ENCODE peak calls at places on chromosomes 7 and 10, in six cellular contexts. Y, K, S, T, N and C are unnamed samples.

GRCh38 chr7:128794020-128794419 is 2.3 kb downstream of the CCDC136 start:
- DNase-seq in K (peak), Y (no peak), S (no peak), T (no peak), N (peak), C (no peak)

GRCh38 chr7:113120647-113121046 is 2.3 kb upstream of the SMIM30 start:
- DNase-seq in Y (no peak), K (no peak), N (peak), T (no peak), S (no peak), C (no peak)

GRCh38 chr10:61965694-61966284 is 64.3 kb downstream of the ARID5B start:
- DNase-seq in K (no peak), S (no peak), T (no peak), Y (no peak), N (no peak), C (no peak)

GRCh38 chr7:55563596-55564325 is 8.5 kb downstream of the VOPP1 start:
- DNase-seq in N (no peak), T (no peak), S (no peak), Y (no peak), K (peak), C (no peak)

GRCh38 chr7:156160811-156161210 is 348.5 kb upstream of the SHH start:
- DNase-seq in T (no peak), N (no peak), Y (no peak), K (peak), S (no peak), C (peak)

GRCh38 chr7:141789917-141790316 is at the start of gene TAS2R5:
- DNase-seq in N (no peak), T (no peak), K (no peak), Y (no peak), S (no peak), C (no peak)

GRCh38 chr7:99975782-99976521 is at the start of gene AZGP1:
- DNase-seq in T (no peak), K (peak), N (no peak), Y (no peak), S (no peak), C (no peak)

GRCh38 chr10:113213041-113213440 is 263.0 kb downstream of the TCF7L2 start:
- DNase-seq in T (no peak), Y (no peak), N (no peak), S (no peak), K (no peak), C (no peak)

GRCh38 chr7:42189535-42189934 is 47.5 kb downstream of the GLI3 start:
- DNase-seq in T (no peak), N (no peak), K (peak), Y (no peak), S (no peak), C (no peak)

GRCh38 chr7:106417273-106417902 is 132.6 kb upstream of the NAMPT start:
- DNase-seq in Y (no peak), K (peak), S (no peak), T (no peak), N (peak), C (no peak)

GRCh38 chr10:88992945-88993537 is 2.4 kb downstream of the FAS start:
- DNase-seq in K (peak), S (no peak), Y (no peak), N (no peak), T (no peak), C (no peak)

GRCh38 chr10:71244638-71245419 is 32.5 kb downstream of the UNC5B start:
- DNase-seq in N (no peak), K (no peak), S (no peak), T (peak), Y (no peak), C (no peak)

GRCh38 chr7:132878228-132878919 is 203.5 kb downstream of the CHCHD3 start:
- DNase-seq in N (peak), S (no peak), T (no peak), Y (no peak), K (peak), C (no peak)

GRCh38 chr10:29932991-29933390 is 126.4 kb downstream of the JCAD start:
- DNase-seq in T (no peak), N (no peak), K (no peak), S (no peak), Y (no peak), C (no peak)

GRCh38 chr7:99000196-99000903 is 122.0 kb downstream of the TRRAP start:
- DNase-seq in K (no peak), S (no peak), N (no peak), T (no peak), Y (no peak), C (no peak)

GRCh38 chr7:1284743-1285458 is 52.2 kb downstream of the UNCX start:
- DNase-seq in T (no peak), K (no peak), S (no peak), Y (no peak), N (no peak), C (no peak)

GRCh38 chr10:47022311-47023131 is 111.3 kb downstream of the PTPN20 start:
- DNase-seq in S (no peak), Y (no peak), K (no peak), N (no peak), T (peak), C (no peak)

GRCh38 chr7:142311876-142312275 is 54.0 kb upstream of the PRSS58 start:
- DNase-seq in T (no peak), N (no peak), K (no peak), S (no peak), Y (no peak), C (no peak)

GRCh38 chr7:45146531-45147379 is 10.8 kb upstream of the RAMP3 start:
- DNase-seq in Y (no peak), S (no peak), N (peak), T (no peak), K (no peak), C (no peak)

GRCh38 chr7:115748123-115748738 is 282.3 kb downstream of the TFEC start:
- DNase-seq in Y (no peak), K (peak), N (peak), S (no peak), T (no peak), C (no peak)

GRCh38 chr7:148325208-148325607 is 265.4 kb upstream of the C7orf33 start:
- DNase-seq in S (no peak), Y (no peak), T (no peak), N (no peak), K (peak), C (no peak)

GRCh38 chr10:77637986-77638765 is 568 bp upstream of the KCNMA1 start:
- DNase-seq in T (peak), N (no peak), Y (no peak), K (peak), S (peak), C (peak)

GRCh38 chr10:21424511-21424910 is 101.0 kb downstream of the SKIDA1 start:
- DNase-seq in T (no peak), S (no peak), K (no peak), N (no peak), Y (no peak), C (no peak)

GRCh38 chr7:5237286-5237685 is 45.5 kb upstream of the SLC29A4 start:
- DNase-seq in Y (no peak), K (no peak), S (no peak), N (peak), T (peak), C (no peak)

GRCh38 chr10:51960494-51960895 is 261.1 kb upstream of the CSTF2T start:
- DNase-seq in N (peak), T (no peak), Y (no peak), S (no peak), K (peak), C (no peak)

GRCh38 chr7:101986335-101986734 is 168.9 kb downstream of the CUX1 start:
- DNase-seq in N (no peak), Y (no peak), T (no peak), S (peak), K (no peak), C (no peak)

GRCh38 chr10:86931872-86932271 is 25.5 kb downstream of the MMRN2 start:
- DNase-seq in T (no peak), S (no peak), N (no peak), K (peak), Y (no peak), C (no peak)

GRCh38 chr7:55120501-55121198 is 101.8 kb downstream of the EGFR start:
- DNase-seq in T (no peak), Y (no peak), S (no peak), N (no peak), K (peak), C (no peak)

DNA sequence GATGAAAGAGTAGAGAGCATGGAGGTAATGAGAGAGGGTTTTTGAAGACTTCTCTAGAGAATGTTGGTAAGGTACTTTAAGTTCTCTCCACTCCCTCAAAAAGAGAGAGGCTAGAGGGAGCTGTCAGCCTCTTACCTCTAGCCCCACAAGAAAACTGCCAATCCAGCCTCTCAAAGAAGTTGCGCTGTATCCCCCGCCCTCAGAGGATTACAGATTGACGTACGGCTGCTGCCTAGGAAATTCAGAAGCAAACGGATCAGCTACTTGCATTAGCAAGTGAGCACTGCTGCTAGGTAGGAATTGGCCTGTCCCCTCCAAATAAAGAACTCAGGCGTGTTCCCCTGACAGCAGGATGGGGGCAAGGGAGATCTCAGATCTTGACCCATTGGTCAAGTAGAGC is 34.2 kb downstream of the TYW1B start:
- DNase-seq in N (no peak), K (no peak), T (no peak), Y (no peak), S (no peak), C (no peak)
- TF ChIP-seq CTCF in N (no peak), K (no peak), T (no peak), Y (no peak), S (no peak), C (no peak)

GRCh38 chr7:124101173-124101768 is 68.4 kb upstream of the TMEM229A start:
- DNase-seq in K (peak), N (peak), S (no peak), T (no peak), Y (no peak), C (peak)
- TF ChIP-seq CTCF in K (peak), N (peak), S (peak), T (peak), Y (no peak), C (peak)

GRCh38 chr10:120495226-120495625 is 38.2 kb downstream of the PLPP4 start:
- DNase-seq in T (no peak), K (no peak), Y (no peak), S (no peak), N (no peak), C (no peak)
- TF ChIP-seq CTCF in T (no peak), K (no peak), Y (no peak), S (no peak), N (no peak), C (no peak)

DNA sequence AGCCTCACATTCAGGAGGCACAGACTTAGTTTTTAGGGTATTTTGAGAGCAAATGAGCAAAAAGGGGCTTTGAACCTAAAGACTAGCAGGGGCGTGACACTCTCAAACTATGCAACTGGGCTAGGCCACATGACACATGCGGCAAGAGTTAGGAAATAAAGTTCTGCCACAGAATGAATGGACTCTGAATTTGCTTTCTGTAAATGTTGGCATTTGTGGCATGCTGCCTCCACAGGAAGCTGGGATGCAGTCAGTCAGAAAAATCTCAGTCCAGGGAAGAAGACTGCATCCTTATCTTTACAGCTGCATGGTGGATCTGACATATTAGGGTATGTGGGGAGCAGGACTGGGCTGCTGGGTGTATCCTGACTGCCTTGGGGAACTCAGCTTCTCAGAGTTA is 181.0 kb downstream of the COBL start:
- DNase-seq in S (no peak), K (no peak), Y (no peak), N (no peak), T (no peak), C (no peak)
- TF ChIP-seq CTCF in S (no peak), K (no peak), Y (no peak), N (no peak), T (no peak), C (no peak)